ENCODE peak calls at places on chromosome 7, in six cellular contexts. K, P, Y, I, Z and E are unnamed samples.

GRCh38 chr7:68573271-68574000 is 1024.8 kb upstream of the AUTS2 start:
- DNase-seq in K (no peak), Y (no peak), P (no peak), I (no peak), Z (no peak), E (no peak)

GRCh38 chr7:88344956-88345832 is 38.5 kb upstream of the STEAP4 start:
- DNase-seq in K (no peak), I (no peak), Y (peak), P (peak), Z (peak), E (peak)

GRCh38 chr7:55111007-55111406 is 92.2 kb downstream of the EGFR start:
- DNase-seq in P (no peak), Y (no peak), K (peak), Z (peak), I (peak), E (no peak)

GRCh38 chr7:116354546-116355422 is 144.4 kb downstream of the TES start:
- DNase-seq in K (peak), I (peak), Z (peak), P (peak), Y (peak), E (no peak)

GRCh38 chr7:121504478-121504877 is 108.4 kb upstream of the FAM3C start:
- DNase-seq in I (peak), P (peak), Z (peak), K (peak), Y (peak), E (no peak)

GRCh38 chr7:116772926-116773749 is 89.2 kb upstream of the CAPZA2 start:
- DNase-seq in I (no peak), Z (no peak), K (no peak), Y (no peak), P (no peak), E (no peak)

GRCh38 chr7:469591-469961 is 50.1 kb downstream of the PDGFA start:
- DNase-seq in K (no peak), P (no peak), I (no peak), Y (no peak), Z (no peak), E (no peak)

GRCh38 chr7:144391823-144392255 is 11.7 kb downstream of the NOBOX start:
- DNase-seq in I (peak), Y (peak), K (peak), Z (peak), P (no peak), E (peak)

GRCh38 chr7:19939746-19940145 is 166.3 kb upstream of the TMEM196 start:
- DNase-seq in I (peak), K (peak), Y (peak), Z (no peak), P (no peak), E (no peak)

GRCh38 chr7:23410446-23411183 is 59.7 kb downstream of the IGF2BP3 start:
- DNase-seq in I (no peak), Z (no peak), Y (peak), P (no peak), K (no peak), E (no peak)

GRCh38 chr7:732094-732541 is 5.0 kb upstream of the PRKAR1B start:
- DNase-seq in Z (peak), I (no peak), P (peak), Y (no peak), K (no peak), E (no peak)

GRCh38 chr7:83550100-83550499 is 98.8 kb downstream of the SEMA3E start:
- DNase-seq in I (peak), Z (peak), Y (no peak), K (peak), P (no peak), E (no peak)

GRCh38 chr7:29453022-29453421 is 110.6 kb upstream of the PRR15 start:
- DNase-seq in K (no peak), I (no peak), P (no peak), Z (no peak), Y (no peak), E (no peak)

GRCh38 chr7:73809454-73810090 is 21.2 kb upstream of the CLDN4 start:
- DNase-seq in Y (no peak), K (no peak), I (no peak), Z (peak), P (peak), E (no peak)

GRCh38 chr7:32561613-32562012 is 66.3 kb downstream of the AVL9 start:
- DNase-seq in Y (no peak), K (no peak), Z (no peak), P (no peak), I (no peak), E (no peak)

GRCh38 chr7:27198138-27198841 is 1.6 kb downstream of the HOXA13 start:
- DNase-seq in Y (no peak), P (peak), I (no peak), K (no peak), Z (no peak), E (no peak)

GRCh38 chr7:135859548-135859947 is 110.9 kb upstream of the FAM180A start:
- DNase-seq in I (peak), K (peak), Z (peak), P (no peak), Y (no peak), E (no peak)

GRCh38 chr7:106031271-106032029 is 68.4 kb downstream of the CDHR3 start:
- DNase-seq in Y (no peak), I (no peak), P (no peak), Z (no peak), K (no peak), E (no peak)

GRCh38 chr7:37698782-37699181 is 15.2 kb downstream of the GPR141 start:
- DNase-seq in K (no peak), P (no peak), Z (no peak), Y (peak), I (no peak), E (no peak)

GRCh38 chr7:94706991-94707390 is 51.1 kb upstream of the SGCE start:
- DNase-seq in P (no peak), Z (no peak), I (no peak), K (no peak), Y (no peak), E (no peak)

GRCh38 chr7:5646846-5647245 is 134.6 kb downstream of the RNF216 start:
- DNase-seq in K (peak), P (no peak), Y (peak), Z (peak), I (peak), E (no peak)

GRCh38 chr7:80137410-80137809 is 2.8 kb downstream of the GNAI1 start:
- DNase-seq in Y (no peak), P (no peak), I (no peak), K (no peak), Z (peak), E (no peak)

GRCh38 chr7:80142853-80143580 is 8.4 kb downstream of the GNAI1 start:
- DNase-seq in Z (no peak), I (no peak), P (no peak), Y (no peak), K (no peak), E (no peak)

GRCh38 chr7:80136276-80137045 is 1.8 kb downstream of the GNAI1 start:
- DNase-seq in P (no peak), Y (no peak), I (peak), Z (peak), K (peak), E (no peak)

GRCh38 chr7:80139179-80139578 is 4.5 kb downstream of the GNAI1 start:
- DNase-seq in K (no peak), P (no peak), Y (no peak), Z (no peak), I (no peak), E (no peak)

GRCh38 chr7:80140388-80140787 is 5.8 kb downstream of the GNAI1 start:
- DNase-seq in Y (no peak), Z (no peak), I (no peak), K (no peak), P (no peak), E (no peak)
- H3K27ac ChIP-seq in Y (no peak), Z (no peak), I (no peak), K (no peak), P (no peak), E (no peak)

DNA sequence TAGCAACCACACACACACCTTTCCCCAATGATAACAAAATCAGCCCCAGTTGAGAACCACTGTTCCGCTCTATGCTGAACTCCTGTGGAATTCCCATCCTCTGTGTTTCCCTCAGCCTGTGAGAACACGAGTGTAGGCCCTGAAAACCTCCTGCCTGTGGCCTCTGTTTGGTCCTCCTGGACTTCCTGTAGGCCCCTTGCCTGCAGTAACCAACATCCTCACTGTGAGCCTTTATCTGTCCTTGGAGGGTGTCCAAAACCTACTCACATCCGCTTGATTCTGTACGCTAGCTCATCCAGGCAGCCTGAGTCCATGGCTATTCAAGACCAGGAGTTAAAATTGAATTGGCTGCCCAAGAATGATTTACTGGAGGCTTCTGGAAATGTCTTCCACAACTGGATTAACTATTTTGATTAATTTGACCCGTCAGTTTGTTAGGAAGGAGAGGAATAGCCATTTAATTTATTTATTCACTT is 149.8 kb downstream of the AKR1D1 start:
- DNase-seq in I (peak), P (no peak), Z (no peak), K (no peak), Y (no peak), E (no peak)
- H2BK120ac ChIP-seq in I (no peak), P (no peak), Z (peak), K (no peak), Y (no peak), E (no peak)

GRCh38 chr7:100166317-100166940 is 2.0 kb downstream of the GAL3ST4 start:
- DNase-seq in P (no peak), I (no peak), Z (no peak), K (no peak), Y (no peak), E (no peak)
- H2AK5ac ChIP-seq in P (no peak), I (no peak), Z (no peak), K (no peak), Y (no peak), E (peak)

GRCh38 chr7:98134420-98134819 is 27.8 kb downstream of the LMTK2 start:
- DNase-seq in P (no peak), I (no peak), Z (no peak), K (no peak), Y (no peak), E (no peak)

GRCh38 chr7:98135984-98136383 is 29.3 kb downstream of the LMTK2 start:
- DNase-seq in Z (no peak), K (no peak), I (no peak), Y (no peak), P (no peak), E (no peak)

GRCh38 chr7:98133621-98134266 is 27.1 kb downstream of the LMTK2 start:
- DNase-seq in Y (peak), Z (peak), P (no peak), K (peak), I (peak), E (no peak)

GRCh38 chr7:98130959-98131358 is 24.3 kb downstream of the LMTK2 start:
- DNase-seq in Z (no peak), P (no peak), K (no peak), I (no peak), Y (no peak), E (no peak)

GRCh38 chr7:98133181-98133580 is 26.5 kb downstream of the LMTK2 start:
- DNase-seq in K (no peak), Z (peak), I (peak), Y (no peak), P (no peak), E (no peak)
- H3K27ac ChIP-seq in K (no peak), Z (no peak), I (peak), Y (no peak), P (no peak), E (no peak)